ENCODE peak calls at places on chromosome 15, in five cellular contexts. E is K562, V is IMR-90, G is GM12878, P is SK-N-SH. Y is an unnamed sample.

GRCh38 chr15:96183927-96184266 is 146.6 kb upstream of the NR2F2 start:
- DNase-seq in E (no peak), V (no peak), G (no peak), P (no peak), Y (peak; percentile 26)

GRCh38 chr15:39084683-39085530 is 496.0 kb upstream of the THBS1 start:
- DNase-seq in E (no peak), V (peak; percentile 92), G (no peak), P (peak; percentile 52), Y (peak; percentile 21)

GRCh38 chr15:70863450-70864218 is 9.7 kb upstream of the LARP6 start:
- DNase-seq in E (no peak), V (peak; percentile 92), G (no peak), P (no peak), Y (peak; percentile 82)

GRCh38 chr15:89072277-89072869 is 15.9 kb upstream of the ABHD2 start:
- DNase-seq in E (no peak), V (no peak), G (no peak), P (no peak), Y (no peak)

GRCh38 chr15:61157933-61158332 is 71.2 kb downstream of the RORA start:
- DNase-seq in E (no peak), V (no peak), G (no peak), P (no peak), Y (no peak)

GRCh38 chr15:48415036-48415886 is 84.0 kb downstream of the DUT start:
- DNase-seq in E (no peak), V (peak; percentile 53), G (no peak), P (no peak), Y (peak; percentile 33)

GRCh38 chr15:70339551-70340517 is 242.1 kb upstream of the TLE3 start:
- DNase-seq in E (no peak), V (peak; percentile 22), G (no peak), P (peak; percentile 68), Y (no peak)

GRCh38 chr15:95916568-95916967 is 413.9 kb upstream of the NR2F2 start:
- DNase-seq in E (no peak), V (no peak), G (no peak), P (no peak), Y (no peak)

DNA sequence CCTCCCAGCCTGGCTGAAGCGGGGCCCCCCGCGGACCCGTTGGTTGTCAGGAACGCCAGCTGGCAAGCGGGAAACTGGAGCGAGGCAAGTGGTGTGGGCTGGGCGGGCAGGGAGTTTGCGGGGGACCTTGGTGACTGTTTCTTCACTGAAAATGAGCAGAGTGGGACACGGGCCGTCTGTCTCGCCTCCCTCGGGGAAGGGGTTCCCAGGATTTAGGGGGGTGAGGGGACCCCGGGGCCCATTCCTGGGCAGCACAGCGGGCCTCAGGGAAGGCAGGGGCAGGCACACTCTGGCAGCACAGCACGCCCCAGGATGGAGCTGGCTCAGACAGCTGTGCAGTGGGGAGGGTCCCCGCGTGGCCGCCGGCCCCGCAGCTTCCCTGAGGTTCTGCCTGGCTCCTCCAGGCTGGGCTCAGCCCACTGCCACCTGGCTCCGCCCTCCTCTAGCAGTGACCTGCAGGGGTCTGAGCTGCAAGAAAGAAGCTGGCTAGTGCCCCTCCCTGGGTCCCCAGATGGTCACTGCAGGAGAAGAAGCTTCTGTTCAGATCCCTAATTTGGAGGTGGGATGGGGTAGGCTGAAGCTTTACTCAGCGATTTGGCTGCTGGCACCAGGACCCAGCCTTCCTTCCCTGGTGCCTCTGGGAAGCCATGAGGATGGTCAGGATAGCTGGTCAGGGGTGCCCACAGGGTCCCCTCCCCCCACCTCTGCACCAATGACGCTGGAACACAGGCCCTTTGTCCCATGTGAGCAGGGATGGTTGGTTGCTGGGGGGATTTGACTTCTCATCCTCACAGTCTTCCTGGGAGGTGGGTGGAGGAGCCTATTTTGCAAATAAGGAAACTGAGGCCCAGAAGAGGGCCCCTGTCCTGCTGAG is 90.4 kb downstream of the TBC1D2B start:
- DNase-seq in E (no peak), V (no peak), G (no peak), P (no peak), Y (no peak)
- TF ChIP-seq MXI1 in E (no peak), V (no peak), G (no peak), P (no peak), Y (no peak)

GRCh38 chr15:60115579-60116415 is 111.7 kb downstream of the FOXB1 start:
- DNase-seq in E (no peak), V (peak; percentile 19), G (no peak), P (no peak), Y (no peak)
- TF ChIP-seq MXI1 in E (no peak), V (no peak), G (no peak), P (no peak), Y (no peak)

GRCh38 chr15:40161693-40162401 is 978 bp downstream of the BUB1B start:
- DNase-seq in E (peak; percentile 32), V (no peak), G (no peak), P (no peak), Y (no peak)
- TF ChIP-seq MXI1 in E (no peak), V (no peak), G (no peak), P (no peak), Y (no peak)

DNA sequence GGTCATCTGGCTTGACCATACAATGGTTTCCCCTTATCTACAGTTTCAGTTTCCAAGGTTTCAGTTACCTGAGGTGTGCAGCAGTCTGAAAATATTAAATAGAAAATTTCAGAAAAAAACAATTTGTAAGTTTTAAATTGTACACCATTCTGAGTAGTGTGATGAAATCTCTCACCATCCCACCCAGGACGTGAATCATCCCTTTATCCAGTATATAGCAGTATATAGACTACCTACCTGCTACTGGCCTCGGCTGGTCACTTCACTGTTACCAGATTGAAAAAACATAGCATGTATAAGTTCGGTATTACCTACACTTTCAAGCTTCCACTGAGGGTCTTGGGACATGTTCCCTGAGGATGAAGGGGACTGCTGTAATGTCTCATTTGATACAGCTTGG is 12.0 kb downstream of the ARIH1 start:
- DNase-seq in E (no peak), V (no peak), G (no peak), P (no peak), Y (no peak)
- TF ChIP-seq MXI1 in E (no peak), V (no peak), G (no peak), P (no peak), Y (no peak)

DNA sequence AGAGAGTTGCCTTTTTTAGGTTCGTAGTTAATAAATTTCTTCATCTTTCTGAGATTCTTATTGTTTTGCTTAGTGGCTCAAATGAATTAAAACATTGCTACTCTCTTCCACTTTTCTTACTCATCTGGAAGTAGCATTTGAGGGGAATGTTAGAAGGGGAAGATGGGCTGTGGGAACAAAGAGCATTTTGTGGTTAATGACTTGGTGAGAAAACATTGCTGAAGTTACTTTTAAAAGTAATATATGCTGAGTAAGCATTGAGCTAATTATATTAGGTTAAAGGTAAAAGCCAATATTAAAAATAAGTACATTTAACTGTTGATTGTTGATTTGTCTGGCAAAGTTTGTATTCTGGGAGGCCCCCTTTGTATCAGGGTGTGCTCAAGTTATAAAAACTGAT is 5.7 kb downstream of the MORF4L1 start:
- DNase-seq in E (no peak), V (peak; percentile 65), G (no peak), P (no peak), Y (no peak)
- TF ChIP-seq MXI1 in E (no peak), V (no peak), G (peak; percentile 12), P (no peak), Y (no peak)

GRCh38 chr15:90529008-90529368 is 735 bp upstream of the CRTC3 start:
- DNase-seq in E (no peak), V (no peak), G (no peak), P (no peak), Y (no peak)

GRCh38 chr15:90529369-90530249 is at the start of gene CRTC3:
- DNase-seq in E (peak; percentile 92), V (peak; percentile 48), G (no peak), P (peak; percentile 94), Y (no peak)

GRCh38 chr15:90531147-90531546 is 1.4 kb downstream of the CRTC3 start:
- DNase-seq in E (no peak), V (no peak), G (no peak), P (peak; percentile 56), Y (no peak)

GRCh38 chr15:90535254-90535653 is 5.5 kb downstream of the CRTC3 start:
- DNase-seq in E (no peak), V (no peak), G (no peak), P (no peak), Y (no peak)

GRCh38 chr15:90530250-90531051 is 728 bp downstream of the CRTC3 start:
- DNase-seq in E (peak; percentile 78), V (peak; percentile 24), G (no peak), P (peak; percentile 86), Y (no peak)
- TF ChIP-seq MXI1 in E (no peak), V (peak; percentile 21), G (no peak), P (peak; percentile 3), Y (no peak)

DNA sequence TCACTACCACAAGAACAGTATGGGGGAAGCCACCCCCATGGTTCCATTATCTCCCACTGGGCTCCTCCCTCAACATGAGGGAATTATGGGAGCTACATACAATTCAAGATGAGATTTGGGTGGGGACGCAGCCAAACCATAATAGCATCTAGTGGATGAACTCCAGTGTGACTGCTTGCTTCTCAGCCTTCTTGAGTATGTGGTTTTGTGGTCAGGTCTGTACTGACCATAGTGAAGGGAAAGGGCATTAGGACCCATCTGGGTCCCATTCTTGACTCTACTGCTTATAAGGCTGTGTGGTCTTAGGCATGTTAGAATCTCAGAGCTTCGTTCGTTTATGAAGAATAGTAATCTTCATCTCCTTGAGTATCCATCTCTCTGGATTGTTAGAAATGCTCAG is 81.4 kb downstream of the CGNL1 start:
- DNase-seq in E (no peak), V (no peak), G (no peak), P (no peak), Y (no peak)
- TF ChIP-seq MXI1 in E (no peak), V (no peak), G (no peak), P (no peak), Y (no peak)

DNA sequence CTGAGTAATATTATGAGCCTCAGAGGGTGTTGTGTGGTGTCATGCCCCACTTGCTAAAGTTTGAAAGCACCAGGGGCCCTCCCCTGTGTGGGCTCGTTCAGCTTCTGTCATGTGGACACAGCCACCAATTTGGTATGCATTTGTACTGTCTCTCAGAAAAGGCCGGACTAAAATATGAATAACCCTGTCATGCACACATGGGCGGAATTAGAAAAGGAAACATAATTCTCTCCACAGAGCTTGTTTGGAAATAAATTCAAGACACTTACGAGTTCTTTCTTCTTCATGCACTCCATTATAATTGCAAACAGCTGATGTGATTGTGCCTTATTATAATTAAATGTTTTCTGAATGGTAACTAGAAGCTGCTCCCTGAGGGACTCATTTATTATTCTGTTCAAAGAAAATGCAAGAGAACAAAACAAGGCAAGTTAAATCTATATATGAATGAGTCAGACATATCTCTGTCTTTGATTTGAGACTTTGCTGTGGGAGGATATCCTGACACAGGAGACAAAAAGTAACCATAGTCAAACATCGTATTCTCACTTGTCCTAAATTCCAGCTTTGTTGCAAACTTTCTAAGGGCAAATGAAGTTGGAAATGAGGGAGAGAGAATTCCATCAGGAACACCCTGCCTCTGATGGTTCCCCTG is 39.1 kb downstream of the TRPM1 start:
- DNase-seq in E (no peak), V (no peak), G (no peak), P (no peak), Y (no peak)
- TF ChIP-seq MXI1 in E (no peak), V (no peak), G (no peak), P (no peak), Y (no peak)

GRCh38 chr15:72936691-72937679 is 115.3 kb upstream of the NEO1 start:
- DNase-seq in E (no peak), V (no peak), G (no peak), P (no peak), Y (no peak)
- TF ChIP-seq MXI1 in E (no peak), V (no peak), G (no peak), P (no peak), Y (no peak)